ENCODE peak calls at places on chromosomes 1 and 21, in six cellular contexts. R is K562, N is HCT116, V is H1, I is GM12878, B is HepG2. E is an unnamed sample.

GRCh38 chr1:67724928-67725560 is 40.0 kb downstream of the GADD45A start:
- DNase-seq in R (no peak), N (no peak), V (no peak), I (no peak), B (peak), E (no peak)

GRCh38 chr1:64549464-64550239 is 79.7 kb downstream of the CACHD1 start:
- DNase-seq in R (no peak), N (no peak), V (no peak), I (no peak), B (no peak), E (no peak)

GRCh38 chr1:161012420-161012819 is 8.5 kb downstream of the F11R start:
- DNase-seq in R (no peak), N (no peak), V (no peak), I (no peak), B (no peak), E (no peak)

GRCh38 chr21:44552136-44552535 is 831 bp upstream of the KRTAP10-2 start:
- DNase-seq in R (no peak), N (no peak), V (no peak), I (no peak), B (no peak), E (no peak)

GRCh38 chr1:228339766-228340685 is 66.6 kb downstream of the TRIM11 start:
- DNase-seq in R (no peak), N (no peak), V (no peak), I (no peak), B (no peak), E (no peak)

GRCh38 chr1:89622895-89623294 is 10.0 kb upstream of the LRRC8C start:
- DNase-seq in R (no peak), N (no peak), V (no peak), I (no peak), B (no peak), E (no peak)

GRCh38 chr1:223035724-223036478 is 107.1 kb downstream of the TLR5 start:
- DNase-seq in R (no peak), N (no peak), V (no peak), I (no peak), B (no peak), E (no peak)

GRCh38 chr21:44940116-44940631 is 345 bp downstream of the SLX9 start:
- DNase-seq in R (no peak), N (no peak), V (no peak), I (no peak), B (no peak), E (no peak)

GRCh38 chr1:46528297-46528955 is 23.0 kb downstream of the KNCN start:
- DNase-seq in R (peak), N (no peak), V (no peak), I (no peak), B (no peak), E (no peak)

GRCh38 chr21:29475329-29475728 is 176.6 kb downstream of the BACH1 start:
- DNase-seq in R (no peak), N (no peak), V (no peak), I (no peak), B (no peak), E (no peak)

GRCh38 chr21:41806773-41807172 is 39.9 kb upstream of the RIPK4 start:
- DNase-seq in R (no peak), N (no peak), V (no peak), I (no peak), B (no peak), E (no peak)

GRCh38 chr1:161934278-161934608 is 89.4 kb downstream of the OLFML2B start:
- DNase-seq in R (no peak), N (no peak), V (no peak), I (no peak), B (no peak), E (no peak)

GRCh38 chr1:16246961-16247360 is 10.0 kb upstream of the CPLANE2 start:
- DNase-seq in R (no peak), N (no peak), V (no peak), I (no peak), B (no peak), E (no peak)

GRCh38 chr1:19315378-19316206 is 3.5 kb downstream of the SLC66A1 start:
- DNase-seq in R (no peak), N (no peak), V (no peak), I (peak), B (no peak), E (no peak)

GRCh38 chr1:16946646-16947045 is 24.9 kb downstream of the CROCC start:
- DNase-seq in R (no peak), N (no peak), V (no peak), I (no peak), B (no peak), E (no peak)

GRCh38 chr1:14910947-14911721 is 242.4 kb upstream of the TMEM51 start:
- DNase-seq in R (no peak), N (no peak), V (no peak), I (no peak), B (no peak), E (no peak)

GRCh38 chr1:39635871-39636210 is 3.6 kb downstream of the HEYL start:
- DNase-seq in R (no peak), N (no peak), V (no peak), I (no peak), B (no peak), E (no peak)

GRCh38 chr1:39640861-39641260 is 1.4 kb upstream of the HEYL start:
- DNase-seq in R (no peak), N (no peak), V (no peak), I (no peak), B (no peak), E (no peak)

GRCh38 chr1:39639333-39640130 is at the start of gene HEYL:
- DNase-seq in R (peak), N (peak), V (peak), I (no peak), B (peak), E (peak)

GRCh38 chr1:39637301-39637700 is 2.1 kb downstream of the HEYL start:
- DNase-seq in R (no peak), N (no peak), V (no peak), I (no peak), B (no peak), E (no peak)

DNA sequence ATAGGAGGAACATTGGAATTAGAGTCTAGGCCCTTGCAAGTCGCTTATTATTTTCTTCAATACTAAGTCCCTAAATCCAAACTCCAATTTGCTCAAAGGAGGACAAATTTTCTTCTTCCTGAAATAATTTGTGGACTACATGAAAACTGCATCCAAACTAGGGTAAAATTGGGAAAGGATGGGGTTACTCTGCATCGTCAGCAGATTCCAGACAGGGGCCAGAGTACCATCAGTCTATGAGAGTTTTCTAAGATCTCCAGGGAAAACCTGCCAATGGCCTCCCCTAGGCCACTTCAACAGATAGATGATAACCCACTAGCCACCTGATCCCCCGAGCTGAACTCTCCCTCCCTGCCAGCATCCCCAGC is 494 bp downstream of the HEYL start:
- DNase-seq in R (no peak), N (no peak), V (no peak), I (no peak), B (no peak), E (no peak)
- H3K9ac ChIP-seq in R (peak), N (peak), V (peak), I (no peak), B (no peak), E (peak)

GRCh38 chr1:154582885-154583284 is 15.3 kb downstream of the CHRNB2 start:
- DNase-seq in R (no peak), N (no peak), V (no peak), I (no peak), B (no peak), E (no peak)

GRCh38 chr1:154586231-154586630 is 18.7 kb downstream of the CHRNB2 start:
- DNase-seq in R (no peak), N (no peak), V (no peak), I (no peak), B (no peak), E (no peak)

GRCh38 chr1:154584267-154584994 is 16.9 kb downstream of the CHRNB2 start:
- DNase-seq in R (no peak), N (no peak), V (no peak), I (no peak), B (no peak), E (no peak)

GRCh38 chr1:154586641-154587040 is 19.1 kb downstream of the CHRNB2 start:
- DNase-seq in R (no peak), N (no peak), V (no peak), I (no peak), B (no peak), E (no peak)

DNA sequence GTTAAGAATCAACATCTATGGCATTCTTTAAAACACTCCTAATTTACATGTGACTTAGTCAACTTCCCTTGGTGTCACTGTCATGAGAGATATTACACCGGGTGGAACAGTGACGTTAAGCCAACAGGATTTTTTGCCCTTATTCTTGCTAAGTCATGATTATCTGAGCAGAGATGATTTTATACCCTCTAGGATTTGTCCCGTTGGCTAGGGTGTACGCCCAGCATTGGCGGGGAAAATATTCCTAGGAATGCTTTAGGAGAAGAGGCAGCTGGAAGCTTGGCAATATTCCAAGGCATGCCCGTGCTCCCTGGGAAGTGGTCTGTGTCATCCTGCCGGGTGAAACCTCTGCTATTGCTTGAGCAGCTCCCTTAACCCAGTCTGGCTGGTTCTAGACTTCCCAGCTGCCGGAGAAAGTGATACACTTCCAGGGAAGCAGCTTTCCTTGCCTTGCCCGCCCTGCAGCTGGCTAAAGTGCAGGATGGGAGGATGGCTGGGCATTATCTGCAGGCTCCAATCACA is 16.2 kb downstream of the CHRNB2 start:
- DNase-seq in R (no peak), N (no peak), V (no peak), I (no peak), B (no peak), E (no peak)
- TF ChIP-seq ZNF274 in R (no peak), N (no peak), V (no peak), I (no peak), B (no peak), E (no peak)

DNA sequence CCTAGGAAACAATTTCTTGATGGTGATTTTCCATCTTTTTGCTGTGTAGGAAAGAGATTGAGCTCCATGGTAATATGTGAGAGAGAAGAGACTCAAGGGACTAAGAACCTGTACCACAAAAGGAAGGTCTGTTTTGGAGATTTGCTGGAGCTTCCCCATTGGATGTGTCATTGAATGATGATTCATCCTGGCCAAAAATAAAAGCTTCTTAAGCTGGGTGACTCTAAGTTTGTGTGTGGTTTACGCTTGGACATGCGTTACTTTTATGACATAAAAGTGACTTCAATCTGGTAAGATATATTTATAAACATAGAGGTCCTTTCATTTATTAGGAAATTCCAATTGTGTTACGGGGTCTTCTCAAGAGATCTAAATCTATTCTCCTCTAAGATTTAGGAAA is 17.4 kb upstream of the IL19 start:
- DNase-seq in R (no peak), N (no peak), V (no peak), I (no peak), B (no peak), E (no peak)
- H3K9ac ChIP-seq in R (no peak), N (no peak), V (no peak), I (no peak), B (no peak), E (no peak)

GRCh38 chr1:167821356-167821685 is 92.6 kb downstream of the ADCY10 start:
- DNase-seq in R (no peak), N (no peak), V (no peak), I (no peak), B (no peak), E (no peak)

GRCh38 chr1:167821969-167822685 is 91.8 kb downstream of the ADCY10 start:
- DNase-seq in R (no peak), N (no peak), V (no peak), I (no peak), B (no peak), E (no peak)

GRCh38 chr1:167824163-167824794 is 89.7 kb downstream of the ADCY10 start:
- DNase-seq in R (no peak), N (no peak), V (no peak), I (no peak), B (no peak), E (no peak)

GRCh38 chr1:167820684-167821355 is 93.1 kb downstream of the ADCY10 start:
- DNase-seq in R (no peak), N (no peak), V (no peak), I (no peak), B (no peak), E (no peak)

DNA sequence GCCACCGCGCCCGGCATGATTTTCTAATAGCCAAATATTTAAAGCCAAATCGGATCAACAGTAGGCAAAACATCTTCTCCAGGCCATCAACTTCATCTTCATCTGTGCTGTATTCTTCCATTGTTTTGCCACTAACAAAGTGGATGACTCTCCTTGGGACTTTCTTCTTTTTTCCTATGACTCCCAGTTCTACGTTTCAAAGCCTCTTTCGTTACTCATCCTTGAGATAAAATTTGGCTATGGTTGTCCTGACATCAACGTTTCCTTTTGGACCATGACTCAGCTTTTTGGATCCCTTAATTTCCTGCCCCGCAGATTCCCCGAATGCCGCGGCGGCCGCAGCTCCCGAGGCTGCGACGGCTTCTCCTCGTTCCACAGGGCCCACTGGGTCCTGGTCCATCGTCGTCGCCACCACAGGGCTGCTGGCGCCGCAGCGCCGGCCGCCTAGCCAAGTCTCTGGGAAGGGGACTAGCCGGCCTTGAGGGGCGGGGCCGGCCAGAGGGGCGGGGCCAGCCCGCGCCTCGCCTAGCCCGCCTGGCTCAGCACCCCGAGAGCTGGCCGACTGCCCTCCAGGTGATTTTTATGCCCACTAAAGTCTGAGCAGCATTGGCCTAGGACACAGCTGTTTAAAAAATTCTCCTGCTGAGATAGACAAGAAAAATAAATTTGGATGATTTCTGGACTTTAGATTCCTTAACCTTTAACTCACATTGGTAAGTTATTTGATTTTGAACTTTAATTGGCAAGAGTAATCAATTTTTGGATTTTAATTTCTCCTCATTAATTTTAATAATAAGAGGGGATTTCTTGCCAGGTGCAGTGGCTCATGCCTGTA is 93.9 kb downstream of the ADCY10 start:
- DNase-seq in R (peak), N (peak), V (no peak), I (no peak), B (no peak), E (peak)
- TF ChIP-seq ZNF274 in R (no peak), N (no peak), V (no peak), I (no peak), B (no peak), E (no peak)

DNA sequence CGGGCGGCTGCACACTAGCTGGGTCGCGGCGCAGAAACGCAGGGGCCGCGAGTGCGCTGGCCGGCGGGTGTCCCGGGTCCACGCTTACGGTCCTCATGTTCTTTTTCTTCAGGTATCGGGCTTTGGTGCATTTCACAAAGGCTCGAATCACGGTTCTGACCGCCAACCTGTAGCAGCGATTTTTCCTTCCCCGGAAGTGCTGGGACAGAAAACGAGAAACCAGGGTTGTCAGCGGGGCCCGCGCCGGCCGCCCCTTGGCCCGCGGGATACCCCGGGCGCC is 332 bp downstream of the MRPL20 start:
- DNase-seq in R (no peak), N (no peak), V (no peak), I (no peak), B (no peak), E (no peak)
- H3K9ac ChIP-seq in R (peak), N (peak), V (peak), I (peak), B (peak), E (peak)

DNA sequence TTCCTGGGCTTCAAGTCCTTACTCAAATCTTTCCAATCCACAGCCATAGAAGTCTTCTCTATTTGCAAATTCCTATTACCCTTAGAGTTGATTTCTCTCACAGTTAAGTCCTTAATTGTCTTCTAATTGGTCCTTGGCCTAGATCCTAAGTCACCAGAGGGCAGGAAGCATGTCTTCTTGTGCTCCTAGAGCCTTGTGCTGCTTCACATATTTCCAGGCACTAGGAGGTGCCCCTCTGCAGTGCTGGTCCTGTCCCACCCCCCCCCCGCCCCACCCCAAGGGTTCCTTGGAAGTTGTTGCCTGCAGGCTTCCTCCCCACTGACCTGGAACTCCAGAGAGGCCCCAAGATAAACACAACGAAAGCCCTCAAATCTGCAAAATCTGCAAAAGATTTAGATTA is 28.1 kb upstream of the TARBP1 start:
- DNase-seq in R (no peak), N (no peak), V (no peak), I (no peak), B (no peak), E (no peak)
- TF ChIP-seq ZNF274 in R (no peak), N (no peak), V (no peak), I (no peak), B (no peak), E (no peak)

DNA sequence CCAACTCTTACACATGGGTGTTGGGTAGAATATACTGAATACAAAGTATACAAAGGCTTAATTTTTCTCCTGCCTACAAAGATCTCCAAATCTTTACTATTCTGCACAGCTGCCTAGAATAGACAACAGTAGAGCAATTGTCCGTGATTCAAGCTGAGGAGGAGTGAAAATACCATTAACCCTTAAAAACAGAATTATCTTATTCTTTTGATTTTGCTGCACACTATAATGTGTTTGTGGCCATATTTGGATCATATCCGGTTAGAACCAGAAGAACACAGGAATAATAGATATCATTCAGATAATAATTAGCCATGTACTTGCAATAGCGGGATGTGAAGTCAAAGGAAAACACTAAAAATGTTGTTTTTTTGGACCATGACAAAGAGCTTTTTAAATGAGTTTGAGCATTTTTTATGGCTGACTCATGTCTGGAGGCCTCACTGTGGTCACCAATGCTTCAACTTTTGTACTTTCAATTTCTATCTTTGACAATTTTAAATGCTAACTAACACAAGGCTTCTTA is 197.6 kb upstream of the FOXD3 start:
- DNase-seq in R (no peak), N (no peak), V (no peak), I (peak), B (peak), E (no peak)
- H3K9ac ChIP-seq in R (no peak), N (no peak), V (no peak), I (no peak), B (no peak), E (no peak)

GRCh38 chr1:164803366-164803765 is 244.4 kb downstream of the PBX1 start:
- DNase-seq in R (no peak), N (no peak), V (no peak), I (no peak), B (no peak), E (no peak)
- TF ChIP-seq ZNF274 in R (no peak), N (no peak), V (no peak), I (no peak), B (no peak), E (no peak)

DNA sequence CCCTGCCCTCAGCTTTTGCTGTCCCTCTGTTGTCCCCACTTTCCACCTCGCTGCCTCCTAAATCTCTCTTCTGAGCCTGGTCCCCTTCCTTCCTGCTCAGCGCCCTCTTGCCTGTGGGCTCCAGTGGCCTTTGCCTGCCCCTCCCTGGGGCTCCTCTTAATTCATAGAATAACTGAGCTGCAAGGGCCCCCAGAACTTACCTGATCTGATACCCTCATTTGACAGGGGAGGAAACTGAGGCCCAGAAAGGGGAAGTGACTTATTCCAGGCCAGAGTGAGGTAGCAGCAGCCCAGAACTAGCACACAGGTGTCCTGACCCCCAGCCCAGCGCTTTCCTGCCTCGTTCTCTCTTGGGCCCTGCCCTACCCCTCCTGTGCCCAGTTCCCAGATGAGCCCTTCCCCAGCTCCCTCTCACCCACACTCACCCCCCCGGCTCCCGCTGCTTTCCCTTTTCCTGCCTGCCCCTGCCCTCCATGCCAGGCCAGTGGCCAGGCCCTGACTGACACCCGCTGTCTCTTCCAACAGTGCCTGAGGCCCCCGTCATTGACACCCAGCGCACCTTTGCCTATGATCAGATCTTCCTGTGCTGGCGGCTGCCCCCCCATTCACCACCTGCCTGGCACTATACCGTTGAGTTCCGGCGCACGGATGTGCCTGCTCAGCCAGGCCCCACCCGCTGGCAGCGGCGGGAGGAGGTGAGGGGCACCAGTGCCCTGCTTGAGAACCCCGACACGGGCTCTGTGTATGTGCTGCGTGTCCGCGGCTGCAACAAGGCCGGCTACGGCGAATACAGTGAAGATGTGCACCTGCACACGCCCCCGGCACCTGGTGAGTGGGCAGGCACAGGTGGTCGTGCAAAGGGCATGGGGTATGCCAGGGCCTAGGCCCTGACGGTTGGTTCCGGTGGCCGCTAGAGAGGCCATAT is 5.7 kb downstream of the TRIM46 start:
- DNase-seq in R (no peak), N (no peak), V (no peak), I (no peak), B (no peak), E (no peak)
- H3K9ac ChIP-seq in R (no peak), N (no peak), V (no peak), I (no peak), B (peak), E (no peak)